ENCODE peak calls at places on chromosome 19, in six cellular contexts. P is CD8-positive, alpha-beta T cell; V is AG04450; A is pancreas; O is esophagus muscularis mucosa; T is heart right ventricle. E is an unnamed sample.

GRCh38 chr19:27776524-27776923 is 1436.4 kb downstream of the UQCRFS1 start:
- DNase-seq in P (no peak), V (no peak), A (no peak), O (no peak), T (no peak), E (no peak)

GRCh38 chr19:48501961-48502719 is 9.5 kb downstream of the LMTK3 start:
- DNase-seq in P (peak; percentile 73), V (no peak), A (peak; percentile 95), O (no peak), T (no peak), E (no peak)

GRCh38 chr19:42468273-42468796 is 25.6 kb upstream of the CXCL17 start:
- DNase-seq in P (no peak), V (peak; percentile 2), A (no peak), O (no peak), T (no peak), E (no peak)

GRCh38 chr19:3849092-3849491 is 19.7 kb downstream of the ZFR2 start:
- DNase-seq in P (peak; percentile 51), V (no peak), A (no peak), O (no peak), T (peak; percentile 10), E (no peak)

GRCh38 chr19:7927605-7928333 is 1.8 kb upstream of the CTXN1 start:
- DNase-seq in P (no peak), V (no peak), A (peak; percentile 30), O (no peak), T (no peak), E (no peak)

GRCh38 chr19:308471-309205 is 17.4 kb upstream of the PLPP2 start:
- DNase-seq in P (no peak), V (no peak), A (no peak), O (no peak), T (peak; percentile 2), E (no peak)

GRCh38 chr19:42553292-42554045 is 25.2 kb upstream of the CEACAM1 start:
- DNase-seq in P (no peak), V (peak; percentile 27), A (no peak), O (no peak), T (peak; percentile 26), E (peak; percentile 51)

GRCh38 chr19:3387645-3388589 is 21.5 kb downstream of the NFIC start:
- DNase-seq in P (no peak), V (no peak), A (peak; percentile 96), O (peak; percentile 93), T (peak; percentile 79), E (peak; percentile 84)

GRCh38 chr19:45186509-45187334 is 8.1 kb downstream of the BLOC1S3 start:
- DNase-seq in P (no peak), V (no peak), A (no peak), O (no peak), T (no peak), E (no peak)

GRCh38 chr19:46840157-46840942 is 10.3 kb downstream of the AP2S1 start:
- DNase-seq in P (peak; percentile 52), V (no peak), A (no peak), O (no peak), T (no peak), E (no peak)

GRCh38 chr19:34990578-34991192 is 9.4 kb upstream of the GRAMD1A start:
- DNase-seq in P (no peak), V (no peak), A (no peak), O (no peak), T (no peak), E (no peak)

GRCh38 chr19:39422020-39422419 is 9.6 kb downstream of the PLEKHG2 start:
- DNase-seq in P (no peak), V (no peak), A (no peak), O (no peak), T (no peak), E (no peak)

GRCh38 chr19:34502582-34503545 is 21.3 kb downstream of the WTIP start:
- DNase-seq in P (peak; percentile 7), V (no peak), A (peak; percentile 13), O (no peak), T (no peak), E (peak; percentile 57)

GRCh38 chr19:49843265-49843664 is 7.7 kb upstream of the PTOV1 start:
- DNase-seq in P (no peak), V (no peak), A (no peak), O (no peak), T (no peak), E (no peak)

GRCh38 chr19:49846408-49846807 is 4.6 kb upstream of the PTOV1 start:
- DNase-seq in P (no peak), V (no peak), A (no peak), O (no peak), T (no peak), E (no peak)

GRCh38 chr19:49844138-49844740 is 6.7 kb upstream of the PTOV1 start:
- DNase-seq in P (no peak), V (no peak), A (no peak), O (no peak), T (no peak), E (no peak)

GRCh38 chr19:49847731-49848696 is 2.9 kb upstream of the PTOV1 start:
- DNase-seq in P (no peak), V (peak; percentile 49), A (no peak), O (no peak), T (no peak), E (no peak)

DNA sequence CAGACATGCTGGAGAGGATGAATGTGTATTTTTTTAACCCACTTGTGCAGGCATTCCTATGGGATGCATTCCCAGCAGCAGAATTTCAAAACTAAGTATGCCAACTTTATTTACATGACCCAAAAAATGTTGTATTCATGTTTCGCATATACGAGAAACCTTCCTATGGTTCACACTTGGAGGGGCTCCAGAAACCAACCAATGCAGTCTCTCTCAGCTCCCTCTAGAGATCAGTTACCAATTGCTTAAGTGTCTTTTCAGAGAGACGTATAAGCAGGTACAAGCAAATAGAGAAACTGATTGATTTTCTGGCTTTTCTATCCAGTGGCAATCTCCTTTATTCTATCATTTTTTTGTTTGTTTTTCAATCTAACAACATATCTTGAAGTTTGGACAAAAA is 5.5 kb upstream of the PTOV1 start:
- DNase-seq in P (no peak), V (no peak), A (no peak), O (no peak), T (no peak), E (no peak)
- TF ChIP-seq CTCF in P (no peak), V (no peak), A (no peak), O (no peak), T (no peak), E (no peak)

DNA sequence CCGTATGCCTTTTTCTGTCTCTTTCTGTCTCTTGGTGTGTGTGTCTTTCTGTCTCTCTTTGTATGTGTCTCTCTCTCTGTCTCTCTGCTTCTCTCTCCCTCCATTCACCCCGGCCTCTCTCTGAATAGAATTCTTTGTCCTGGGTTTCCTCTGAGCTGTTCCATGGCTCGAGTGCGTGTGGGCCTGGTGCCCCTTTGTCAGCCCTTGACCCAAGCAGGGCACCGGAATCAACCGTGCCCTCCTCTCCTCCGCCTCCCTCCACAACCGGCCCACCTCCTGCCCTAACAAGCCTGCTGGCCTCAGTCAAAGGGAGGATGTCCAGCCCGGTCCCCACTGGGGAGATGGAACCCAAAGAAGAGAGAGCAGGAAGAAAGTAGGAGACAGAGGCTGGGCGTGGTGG is 3.2 kb downstream of the AXL start:
- DNase-seq in P (no peak), V (no peak), A (no peak), O (no peak), T (no peak), E (no peak)
- H3K9me3 ChIP-seq in P (no peaks in the 10 kb centered on the region), V (no peaks in the 10 kb centered on the region), A (no peaks in the 10 kb centered on the region), O (no peaks in the 10 kb centered on the region), T (no peaks in the 10 kb centered on the region), E (no peaks in the 10 kb centered on the region)

GRCh38 chr19:15288146-15288963 is 44.0 kb downstream of the BRD4 start:
- DNase-seq in P (no peak), V (no peak), A (no peak), O (no peak), T (no peak), E (no peak)
- TF ChIP-seq CTCF in P (no peak), V (peak; percentile 4), A (no peak), O (no peak), T (no peak), E (no peak)

GRCh38 chr19:37362733-37363132 is 8.2 kb upstream of the ZNF527 start:
- DNase-seq in P (no peak), V (no peak), A (no peak), O (no peak), T (no peak), E (no peak)
- H3K9me3 ChIP-seq in P (peaks cover 14% of the 10 kb centered on the region), V (peaks cover 42% of the 10 kb centered on the region), A (no peaks in the 10 kb centered on the region), O (no peaks in the 10 kb centered on the region), T (peaks cover 30% of the 10 kb centered on the region), E (peaks cover 11% of the 10 kb centered on the region)

GRCh38 chr19:1991018-1991390 is 24.5 kb downstream of the BTBD2 start:
- DNase-seq in P (no peak), V (no peak), A (no peak), O (no peak), T (no peak), E (no peak)

GRCh38 chr19:1991516-1991915 is 24.0 kb downstream of the BTBD2 start:
- DNase-seq in P (no peak), V (no peak), A (no peak), O (no peak), T (no peak), E (no peak)

GRCh38 chr19:1989513-1990229 is 25.8 kb downstream of the BTBD2 start:
- DNase-seq in P (no peak), V (no peak), A (no peak), O (no peak), T (no peak), E (no peak)

GRCh38 chr19:1992759-1993260 is 22.7 kb downstream of the BTBD2 start:
- DNase-seq in P (no peak), V (no peak), A (no peak), O (no peak), T (no peak), E (no peak)

DNA sequence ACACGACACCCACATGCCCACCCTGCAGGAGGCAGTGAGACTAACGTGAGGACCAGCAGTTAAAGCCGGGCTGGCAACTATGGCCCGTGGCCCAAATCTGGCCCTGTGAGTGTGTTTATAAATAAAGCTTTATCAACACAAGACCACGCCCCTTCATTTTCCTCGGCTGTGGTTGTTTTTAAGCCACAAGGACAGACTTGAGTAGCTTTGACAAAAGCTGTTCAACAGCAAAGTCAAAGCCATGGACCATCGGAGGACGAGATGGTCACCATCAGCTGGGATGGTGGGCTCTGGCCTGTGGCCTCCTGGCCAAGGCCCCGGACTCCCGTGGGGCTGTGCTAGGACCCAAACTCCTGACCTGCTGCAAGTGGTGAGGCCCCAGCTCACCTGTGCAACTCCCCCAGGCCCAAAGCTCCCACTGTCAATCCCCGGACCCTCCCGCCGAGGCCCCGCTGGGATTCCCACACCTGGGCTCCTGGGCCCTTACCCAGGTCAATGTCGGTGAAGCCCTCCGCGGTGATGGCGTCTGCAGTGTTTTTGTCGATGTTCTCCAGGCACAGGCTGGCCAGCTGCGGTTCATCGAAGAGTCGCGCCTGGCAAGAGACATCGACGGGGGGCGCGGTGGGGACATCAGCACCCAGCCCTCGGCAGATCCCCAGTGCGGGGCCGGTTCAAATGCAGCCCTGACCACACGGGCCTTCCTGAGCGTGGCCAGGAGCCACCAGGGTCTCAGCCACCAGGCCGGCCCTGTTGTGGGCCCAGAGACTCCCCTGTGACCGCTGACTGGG is 25.1 kb downstream of the BTBD2 start:
- DNase-seq in P (no peak), V (no peak), A (no peak), O (no peak), T (no peak), E (no peak)
- TF ChIP-seq CTCF in P (no peak), V (no peak), A (no peak), O (no peak), T (no peak), E (no peak)

E was measured in right atrium auricular region.